ENCODE peak calls at places on chromosomes 3 and 15, in seven cellular contexts. One of them, this sample, is unnamed.

GRCh38 chr3:131957980-131958379 is 76.8 kb downstream of the CPNE4 start:
- DNase-seq in epithelial cell of esophagus: no peak
- DNase-seq in A673: no peak
- DNase-seq in stomach: no peak
- DNase-seq in AG04450: no peak
- DNase-seq in neural progenitor cell: peak
- DNase-seq in foreskin fibroblast: no peak
- DNase-seq in this sample: no peak

GRCh38 chr3:185155678-185156077 is 2.8 kb upstream of the C3orf70 start:
- DNase-seq in epithelial cell of esophagus: no peak
- DNase-seq in A673: no peak
- DNase-seq in stomach: no peak
- DNase-seq in AG04450: no peak
- DNase-seq in neural progenitor cell: no peak
- DNase-seq in foreskin fibroblast: no peak
- DNase-seq in this sample: no peak

GRCh38 chr3:98536456-98537017 is 4.8 kb downstream of the GPR15 start:
- DNase-seq in epithelial cell of esophagus: peak
- DNase-seq in A673: no peak
- DNase-seq in stomach: no peak
- DNase-seq in AG04450: no peak
- DNase-seq in neural progenitor cell: no peak
- DNase-seq in foreskin fibroblast: no peak
- DNase-seq in this sample: no peak

GRCh38 chr3:186035277-186035676 is 73.6 kb downstream of the ETV5 start:
- DNase-seq in epithelial cell of esophagus: peak
- DNase-seq in A673: no peak
- DNase-seq in stomach: no peak
- DNase-seq in AG04450: no peak
- DNase-seq in neural progenitor cell: no peak
- DNase-seq in foreskin fibroblast: no peak
- DNase-seq in this sample: no peak

GRCh38 chr3:169146866-169147245 is 516.7 kb downstream of the MECOM start:
- DNase-seq in epithelial cell of esophagus: no peak
- DNase-seq in A673: peak
- DNase-seq in stomach: no peak
- DNase-seq in AG04450: no peak
- DNase-seq in neural progenitor cell: peak
- DNase-seq in foreskin fibroblast: no peak
- DNase-seq in this sample: no peak

GRCh38 chr3:124995460-124995994 is 60.3 kb downstream of the HEG1 start:
- DNase-seq in epithelial cell of esophagus: peak
- DNase-seq in A673: peak
- DNase-seq in stomach: peak
- DNase-seq in AG04450: no peak
- DNase-seq in neural progenitor cell: peak
- DNase-seq in foreskin fibroblast: peak
- DNase-seq in this sample: no peak

GRCh38 chr3:10442151-10442795 is 63.1 kb downstream of the ATP2B2 start:
- DNase-seq in epithelial cell of esophagus: no peak
- DNase-seq in A673: no peak
- DNase-seq in stomach: no peak
- DNase-seq in AG04450: no peak
- DNase-seq in neural progenitor cell: no peak
- DNase-seq in foreskin fibroblast: peak
- DNase-seq in this sample: no peak

GRCh38 chr15:41637086-41637485 is 23.1 kb upstream of the MGA start:
- DNase-seq in epithelial cell of esophagus: no peak
- DNase-seq in A673: no peak
- DNase-seq in stomach: no peak
- DNase-seq in AG04450: no peak
- DNase-seq in neural progenitor cell: no peak
- DNase-seq in foreskin fibroblast: no peak
- DNase-seq in this sample: no peak

GRCh38 chr3:118272976-118273375 is 761.7 kb downstream of the IGSF11 start:
- DNase-seq in epithelial cell of esophagus: no peak
- DNase-seq in A673: no peak
- DNase-seq in stomach: no peak
- DNase-seq in AG04450: no peak
- DNase-seq in neural progenitor cell: no peak
- DNase-seq in foreskin fibroblast: no peak
- DNase-seq in this sample: no peak

GRCh38 chr15:66878761-66879160 is 176.7 kb downstream of the SMAD6 start:
- DNase-seq in epithelial cell of esophagus: no peak
- DNase-seq in A673: no peak
- DNase-seq in stomach: no peak
- DNase-seq in AG04450: no peak
- DNase-seq in neural progenitor cell: no peak
- DNase-seq in foreskin fibroblast: no peak
- DNase-seq in this sample: no peak

GRCh38 chr15:52438047-52438446 is 90.6 kb downstream of the MYO5A start:
- DNase-seq in epithelial cell of esophagus: peak
- DNase-seq in A673: no peak
- DNase-seq in stomach: no peak
- DNase-seq in AG04450: no peak
- DNase-seq in neural progenitor cell: no peak
- DNase-seq in foreskin fibroblast: no peak
- DNase-seq in this sample: no peak

GRCh38 chr15:74830868-74831267 is 4.4 kb downstream of the CPLX3 start:
- DNase-seq in epithelial cell of esophagus: no peak
- DNase-seq in A673: no peak
- DNase-seq in stomach: no peak
- DNase-seq in AG04450: no peak
- DNase-seq in neural progenitor cell: no peak
- DNase-seq in foreskin fibroblast: no peak
- DNase-seq in this sample: no peak

GRCh38 chr15:40190591-40190990 is 29.7 kb downstream of the BUB1B start:
- DNase-seq in epithelial cell of esophagus: peak
- DNase-seq in A673: no peak
- DNase-seq in stomach: no peak
- DNase-seq in AG04450: peak
- DNase-seq in neural progenitor cell: no peak
- DNase-seq in foreskin fibroblast: peak
- DNase-seq in this sample: no peak

GRCh38 chr3:191372122-191372521 is 41.8 kb upstream of the UTS2B start:
- DNase-seq in epithelial cell of esophagus: no peak
- DNase-seq in A673: no peak
- DNase-seq in stomach: no peak
- DNase-seq in AG04450: no peak
- DNase-seq in neural progenitor cell: no peak
- DNase-seq in foreskin fibroblast: no peak
- DNase-seq in this sample: no peak

GRCh38 chr3:154122096-154122911 is 1.1 kb downstream of the ARHGEF26 start:
- DNase-seq in epithelial cell of esophagus: no peak
- DNase-seq in A673: peak
- DNase-seq in stomach: no peak
- DNase-seq in AG04450: no peak
- DNase-seq in neural progenitor cell: peak
- DNase-seq in foreskin fibroblast: no peak
- DNase-seq in this sample: no peak

GRCh38 chr3:8835385-8835784 is 66.0 kb upstream of the OXTR start:
- DNase-seq in epithelial cell of esophagus: no peak
- DNase-seq in A673: no peak
- DNase-seq in stomach: no peak
- DNase-seq in AG04450: no peak
- DNase-seq in neural progenitor cell: no peak
- DNase-seq in foreskin fibroblast: no peak
- DNase-seq in this sample: no peak

GRCh38 chr3:138467905-138468304 is 33.5 kb downstream of the ESYT3 start:
- DNase-seq in epithelial cell of esophagus: no peak
- DNase-seq in A673: no peak
- DNase-seq in stomach: no peak
- DNase-seq in AG04450: no peak
- DNase-seq in neural progenitor cell: no peak
- DNase-seq in foreskin fibroblast: no peak
- DNase-seq in this sample: no peak

GRCh38 chr3:159733194-159733860 is 255.3 kb upstream of the IL12A start:
- DNase-seq in epithelial cell of esophagus: peak
- DNase-seq in A673: peak
- DNase-seq in stomach: no peak
- DNase-seq in AG04450: peak
- DNase-seq in neural progenitor cell: peak
- DNase-seq in foreskin fibroblast: peak
- DNase-seq in this sample: no peak

GRCh38 chr3:9784876-9785443 is 7.3 kb downstream of the TADA3 start:
- DNase-seq in epithelial cell of esophagus: no peak
- DNase-seq in A673: no peak
- DNase-seq in stomach: no peak
- DNase-seq in AG04450: no peak
- DNase-seq in neural progenitor cell: no peak
- DNase-seq in foreskin fibroblast: no peak
- DNase-seq in this sample: no peak

GRCh38 chr3:105829879-105830622 is 38.8 kb downstream of the CBLB start:
- DNase-seq in epithelial cell of esophagus: peak
- DNase-seq in A673: no peak
- DNase-seq in stomach: no peak
- DNase-seq in AG04450: no peak
- DNase-seq in neural progenitor cell: no peak
- DNase-seq in foreskin fibroblast: no peak
- DNase-seq in this sample: no peak

GRCh38 chr3:184110316-184110725 is 13.5 kb downstream of the HTR3E start:
- DNase-seq in epithelial cell of esophagus: peak
- DNase-seq in A673: no peak
- DNase-seq in stomach: no peak
- DNase-seq in AG04450: no peak
- DNase-seq in neural progenitor cell: peak
- DNase-seq in foreskin fibroblast: peak
- DNase-seq in this sample: no peak

GRCh38 chr3:146502887-146503458 is 33.6 kb upstream of the PLSCR2 start:
- DNase-seq in epithelial cell of esophagus: peak
- DNase-seq in A673: no peak
- DNase-seq in stomach: no peak
- DNase-seq in AG04450: no peak
- DNase-seq in neural progenitor cell: no peak
- DNase-seq in foreskin fibroblast: no peak
- DNase-seq in this sample: no peak
- TF ChIP-seq CTCF in epithelial cell of esophagus: no peak
- TF ChIP-seq CTCF in A673: no peak
- TF ChIP-seq CTCF in stomach: no peak
- TF ChIP-seq CTCF in AG04450: no peak
- TF ChIP-seq CTCF in neural progenitor cell: no peak
- TF ChIP-seq CTCF in foreskin fibroblast: no peak
- TF ChIP-seq CTCF in this sample: no peak

GRCh38 chr3:18420584-18420983 is 4.6 kb downstream of the SATB1 start:
- DNase-seq in epithelial cell of esophagus: no peak
- DNase-seq in A673: no peak
- DNase-seq in stomach: no peak
- DNase-seq in AG04450: no peak
- DNase-seq in neural progenitor cell: no peak
- DNase-seq in foreskin fibroblast: no peak
- DNase-seq in this sample: no peak

GRCh38 chr3:18424213-18424861 is 802 bp downstream of the SATB1 start:
- DNase-seq in epithelial cell of esophagus: no peak
- DNase-seq in A673: peak
- DNase-seq in stomach: no peak
- DNase-seq in AG04450: no peak
- DNase-seq in neural progenitor cell: peak
- DNase-seq in foreskin fibroblast: no peak
- DNase-seq in this sample: no peak

GRCh38 chr3:18424862-18425640 is at the start of gene SATB1:
- DNase-seq in epithelial cell of esophagus: peak
- DNase-seq in A673: peak
- DNase-seq in stomach: peak
- DNase-seq in AG04450: no peak
- DNase-seq in neural progenitor cell: peak
- DNase-seq in foreskin fibroblast: peak
- DNase-seq in this sample: peak

GRCh38 chr3:18423401-18424212 is 1.5 kb downstream of the SATB1 start:
- DNase-seq in epithelial cell of esophagus: peak
- DNase-seq in A673: peak
- DNase-seq in stomach: peak
- DNase-seq in AG04450: no peak
- DNase-seq in neural progenitor cell: peak
- DNase-seq in foreskin fibroblast: peak
- DNase-seq in this sample: peak

DNA sequence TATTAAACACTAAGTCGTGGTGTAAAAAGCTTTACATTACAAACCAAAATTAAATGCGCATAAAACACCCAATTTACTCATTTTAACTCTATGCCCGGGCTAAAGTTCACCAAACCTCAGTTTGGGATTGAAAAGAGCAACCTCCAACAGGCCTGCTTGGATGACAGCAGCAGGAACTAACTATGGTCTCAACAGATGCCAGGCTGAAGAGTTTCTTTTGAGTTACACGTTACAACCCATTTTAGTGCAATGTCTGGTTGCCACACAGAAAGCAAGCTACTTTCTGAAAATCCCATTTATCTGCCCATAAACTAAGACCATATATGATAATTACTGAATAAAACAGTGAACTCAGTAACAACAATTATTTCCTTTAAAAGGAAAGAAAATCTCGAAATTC is 2.2 kb downstream of the SATB1 start:
- DNase-seq in epithelial cell of esophagus: peak
- DNase-seq in A673: no peak
- DNase-seq in stomach: no peak
- DNase-seq in AG04450: no peak
- DNase-seq in neural progenitor cell: peak
- DNase-seq in foreskin fibroblast: no peak
- DNase-seq in this sample: no peak
- H3K4me3 ChIP-seq in epithelial cell of esophagus: peak
- H3K4me3 ChIP-seq in A673: peak
- H3K4me3 ChIP-seq in stomach: peak
- H3K4me3 ChIP-seq in AG04450: no peak
- H3K4me3 ChIP-seq in neural progenitor cell: peak
- H3K4me3 ChIP-seq in foreskin fibroblast: peak
- H3K4me3 ChIP-seq in this sample: no peak

GRCh38 chr15:58308742-58309355 is 122.9 kb upstream of the LIPC start:
- DNase-seq in epithelial cell of esophagus: no peak
- DNase-seq in A673: peak
- DNase-seq in stomach: no peak
- DNase-seq in AG04450: no peak
- DNase-seq in neural progenitor cell: peak
- DNase-seq in foreskin fibroblast: no peak
- DNase-seq in this sample: no peak
- TF ChIP-seq CTCF in epithelial cell of esophagus: no peak
- TF ChIP-seq CTCF in A673: peak
- TF ChIP-seq CTCF in stomach: no peak
- TF ChIP-seq CTCF in AG04450: no peak
- TF ChIP-seq CTCF in neural progenitor cell: peak
- TF ChIP-seq CTCF in foreskin fibroblast: no peak
- TF ChIP-seq CTCF in this sample: peak

DNA sequence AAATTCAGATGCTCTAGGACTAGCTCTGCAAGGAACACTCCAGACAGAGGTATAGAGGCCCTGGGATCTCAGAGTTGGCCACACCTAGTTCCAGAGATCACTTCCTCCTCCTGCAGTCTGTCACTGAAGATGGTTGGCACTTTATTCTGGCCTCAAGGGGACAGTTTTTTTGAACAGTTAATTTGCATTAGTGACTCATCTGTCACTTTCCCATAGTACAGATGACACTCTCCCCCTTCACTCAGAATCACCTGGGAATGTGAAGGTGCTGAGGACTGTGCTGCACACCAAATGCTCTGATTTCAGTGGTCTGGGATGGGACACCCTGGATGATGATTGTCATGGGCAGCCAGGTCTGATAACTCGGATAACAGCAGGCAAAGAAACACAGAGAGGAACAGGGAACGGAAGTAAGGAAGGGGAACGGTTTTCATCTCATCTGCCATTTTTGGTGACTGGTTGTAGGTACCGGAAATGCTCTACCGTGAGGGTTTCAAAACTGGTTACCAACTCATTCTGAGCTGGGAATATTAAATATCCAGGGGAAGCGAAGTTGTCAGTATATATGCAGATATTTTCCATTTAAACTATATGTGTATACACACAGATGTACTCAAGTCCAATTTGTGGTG is 232.5 kb upstream of the ST8SIA2 start:
- DNase-seq in epithelial cell of esophagus: no peak
- DNase-seq in A673: no peak
- DNase-seq in stomach: no peak
- DNase-seq in AG04450: no peak
- DNase-seq in neural progenitor cell: no peak
- DNase-seq in foreskin fibroblast: no peak
- DNase-seq in this sample: no peak
- H3K4me3 ChIP-seq in epithelial cell of esophagus: no peak
- H3K4me3 ChIP-seq in A673: no peak
- H3K4me3 ChIP-seq in stomach: no peak
- H3K4me3 ChIP-seq in AG04450: no peak
- H3K4me3 ChIP-seq in neural progenitor cell: no peak
- H3K4me3 ChIP-seq in foreskin fibroblast: no peak
- H3K4me3 ChIP-seq in this sample: no peak

This sample was measured in HFF-Myc.